ENCODE peak calls at places on chromosomes 1 and 21, in nine cellular contexts. One of them, this sample, is unnamed. For H3K36me3, the result is how much of the 10 kb centered on the place peaks cover.

GRCh38 chr1:100941098-100941527 is 45.2 kb downstream of the SLC30A7 start:
- DNase-seq in GM23338: no peak
- DNase-seq in neural progenitor cell: no peak
- DNase-seq in HCT116: no peak
- DNase-seq in hepatocyte: no peak
- DNase-seq in MM.1S: no peak
- DNase-seq in PC-3: no peak
- DNase-seq in GM23248: no peak
- DNase-seq in SK-N-SH: no peak
- DNase-seq in this sample: no peak

GRCh38 chr1:35611655-35612054 is 29.7 kb downstream of the PSMB2 start:
- DNase-seq in PC-3: no peak
- DNase-seq in MM.1S: no peak
- DNase-seq in GM23248: no peak
- DNase-seq in neural progenitor cell: no peak
- DNase-seq in SK-N-SH: no peak
- DNase-seq in hepatocyte: no peak
- DNase-seq in HCT116: no peak
- DNase-seq in GM23338: no peak
- DNase-seq in this sample: no peak

GRCh38 chr21:38037416-38037815 is 121.2 kb upstream of the KCNJ6 start:
- DNase-seq in GM23338: no peak
- DNase-seq in PC-3: peak
- DNase-seq in MM.1S: no peak
- DNase-seq in GM23248: no peak
- DNase-seq in HCT116: no peak
- DNase-seq in SK-N-SH: no peak
- DNase-seq in neural progenitor cell: no peak
- DNase-seq in hepatocyte: no peak
- DNase-seq in this sample: no peak

GRCh38 chr1:214901718-214902117 is 180.8 kb upstream of the KCNK2 start:
- DNase-seq in neural progenitor cell: no peak
- DNase-seq in hepatocyte: no peak
- DNase-seq in GM23248: peak
- DNase-seq in SK-N-SH: no peak
- DNase-seq in MM.1S: no peak
- DNase-seq in PC-3: peak
- DNase-seq in HCT116: no peak
- DNase-seq in GM23338: no peak
- DNase-seq in this sample: no peak

GRCh38 chr1:33867684-33868083 is 3.8 kb downstream of the HMGB4 start:
- DNase-seq in HCT116: no peak
- DNase-seq in neural progenitor cell: no peak
- DNase-seq in GM23338: no peak
- DNase-seq in SK-N-SH: no peak
- DNase-seq in GM23248: no peak
- DNase-seq in PC-3: no peak
- DNase-seq in hepatocyte: no peak
- DNase-seq in MM.1S: no peak
- DNase-seq in this sample: no peak

GRCh38 chr1:200866521-200866920 is 6.3 kb upstream of the GPR25 start:
- DNase-seq in HCT116: no peak
- DNase-seq in GM23338: no peak
- DNase-seq in SK-N-SH: no peak
- DNase-seq in GM23248: peak
- DNase-seq in PC-3: no peak
- DNase-seq in hepatocyte: no peak
- DNase-seq in neural progenitor cell: no peak
- DNase-seq in MM.1S: peak
- DNase-seq in this sample: no peak

GRCh38 chr1:160362168-160362941 is 4.5 kb upstream of the NHLH1 start:
- DNase-seq in HCT116: no peak
- DNase-seq in neural progenitor cell: peak
- DNase-seq in hepatocyte: no peak
- DNase-seq in GM23338: peak
- DNase-seq in MM.1S: no peak
- DNase-seq in GM23248: no peak
- DNase-seq in PC-3: no peak
- DNase-seq in SK-N-SH: no peak
- DNase-seq in this sample: no peak

GRCh38 chr1:117674521-117675400 is 68.9 kb downstream of the TENT5C start:
- DNase-seq in GM23338: no peak
- DNase-seq in GM23248: peak
- DNase-seq in HCT116: no peak
- DNase-seq in PC-3: peak
- DNase-seq in SK-N-SH: no peak
- DNase-seq in hepatocyte: no peak
- DNase-seq in MM.1S: peak
- DNase-seq in neural progenitor cell: no peak
- DNase-seq in this sample: peak

GRCh38 chr1:20090641-20091040 is 20.6 kb downstream of the PLA2G5 start:
- DNase-seq in GM23338: no peak
- DNase-seq in hepatocyte: no peak
- DNase-seq in SK-N-SH: no peak
- DNase-seq in MM.1S: no peak
- DNase-seq in HCT116: no peak
- DNase-seq in PC-3: no peak
- DNase-seq in neural progenitor cell: no peak
- DNase-seq in GM23248: no peak
- DNase-seq in this sample: no peak

GRCh38 chr1:34115233-34115632 is 49.8 kb downstream of the CSMD2 start:
- DNase-seq in neural progenitor cell: no peak
- DNase-seq in PC-3: no peak
- DNase-seq in HCT116: no peak
- DNase-seq in GM23248: peak
- DNase-seq in hepatocyte: no peak
- DNase-seq in MM.1S: no peak
- DNase-seq in GM23338: peak
- DNase-seq in SK-N-SH: no peak
- DNase-seq in this sample: no peak

DNA sequence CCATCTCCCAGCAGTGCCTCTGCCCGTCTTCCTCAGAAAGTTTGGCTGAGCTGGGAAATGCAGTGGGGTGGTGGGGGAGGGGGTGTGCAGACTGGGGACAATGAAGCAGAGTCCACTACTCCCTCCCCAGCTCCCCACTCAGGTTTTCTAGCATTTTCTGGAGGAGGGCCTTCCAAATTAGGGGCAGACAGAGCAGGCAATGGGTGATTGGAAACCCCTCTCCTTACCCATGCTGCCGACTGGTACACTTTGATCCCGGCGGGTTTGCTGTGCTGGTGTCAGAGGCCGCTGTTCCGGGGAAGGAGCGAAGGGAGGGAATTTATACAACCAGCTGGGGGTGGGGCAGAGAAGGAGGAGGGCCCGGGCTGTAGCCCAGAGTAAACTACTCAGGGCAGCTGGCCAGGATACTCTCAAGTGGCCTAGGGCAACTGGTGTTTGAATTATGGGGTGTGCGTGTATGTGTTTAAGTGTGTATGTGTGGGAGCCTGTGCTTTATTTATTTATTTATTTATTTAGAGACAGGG is at the start of gene SELENBP1:
- DNase-seq in SK-N-SH: no peak
- DNase-seq in GM23248: peak
- DNase-seq in hepatocyte: peak
- DNase-seq in neural progenitor cell: peak
- DNase-seq in GM23338: peak
- DNase-seq in PC-3: peak
- DNase-seq in MM.1S: no peak
- DNase-seq in HCT116: no peak
- DNase-seq in this sample: no peak
- TF ChIP-seq EZH2phosphoT487 in SK-N-SH: no peak
- TF ChIP-seq EZH2phosphoT487 in GM23248: no peak
- TF ChIP-seq EZH2phosphoT487 in hepatocyte: no peak
- TF ChIP-seq EZH2phosphoT487 in neural progenitor cell: no peak
- TF ChIP-seq EZH2phosphoT487 in GM23338: no peak
- TF ChIP-seq EZH2phosphoT487 in PC-3: no peak
- TF ChIP-seq EZH2phosphoT487 in MM.1S: no peak
- TF ChIP-seq EZH2phosphoT487 in HCT116: no peak
- TF ChIP-seq EZH2phosphoT487 in this sample: no peak

GRCh38 chr1:73593804-73594203 is 604.2 kb downstream of the LRRIQ3 start:
- DNase-seq in HCT116: no peak
- DNase-seq in PC-3: peak
- DNase-seq in GM23248: no peak
- DNase-seq in MM.1S: no peak
- DNase-seq in GM23338: no peak
- DNase-seq in SK-N-SH: no peak
- DNase-seq in hepatocyte: no peak
- DNase-seq in neural progenitor cell: no peak
- DNase-seq in this sample: no peak
- H3K4me3 ChIP-seq in HCT116: no peak
- H3K4me3 ChIP-seq in PC-3: no peak
- H3K4me3 ChIP-seq in GM23248: no peak
- H3K4me3 ChIP-seq in MM.1S: no peak
- H3K4me3 ChIP-seq in GM23338: no peak
- H3K4me3 ChIP-seq in SK-N-SH: peak
- H3K4me3 ChIP-seq in hepatocyte: no peak
- H3K4me3 ChIP-seq in neural progenitor cell: no peak
- H3K4me3 ChIP-seq in this sample: no peak

DNA sequence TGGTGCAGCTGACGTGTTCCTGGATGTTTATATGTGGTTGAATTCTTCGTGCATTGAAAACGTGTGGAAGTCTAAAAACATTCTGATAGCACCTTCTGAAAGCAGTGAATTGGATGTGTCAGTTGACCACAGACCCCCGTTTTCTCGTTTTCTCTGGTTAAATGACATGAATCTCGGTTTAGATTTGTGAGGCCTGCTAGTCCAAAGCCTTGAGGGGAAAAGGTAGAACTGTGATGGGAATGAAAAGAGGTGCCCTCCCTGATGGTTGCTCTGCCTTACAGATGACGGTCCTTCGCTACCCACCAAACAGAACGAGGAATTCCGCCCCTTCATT is 8.9 kb downstream of the RER1 start:
- DNase-seq in GM23248: no peak
- DNase-seq in GM23338: no peak
- DNase-seq in SK-N-SH: no peak
- DNase-seq in PC-3: no peak
- DNase-seq in MM.1S: no peak
- DNase-seq in hepatocyte: no peak
- DNase-seq in neural progenitor cell: no peak
- DNase-seq in HCT116: no peak
- DNase-seq in this sample: no peak
- H3K36me3 ChIP-seq in GM23248: under half
- H3K36me3 ChIP-seq in GM23338: under half
- H3K36me3 ChIP-seq in SK-N-SH: half or more
- H3K36me3 ChIP-seq in PC-3: half or more
- H3K36me3 ChIP-seq in MM.1S: under half
- H3K36me3 ChIP-seq in hepatocyte: under half
- H3K36me3 ChIP-seq in neural progenitor cell: under half
- H3K36me3 ChIP-seq in HCT116: under half
- H3K36me3 ChIP-seq in this sample: half or more

DNA sequence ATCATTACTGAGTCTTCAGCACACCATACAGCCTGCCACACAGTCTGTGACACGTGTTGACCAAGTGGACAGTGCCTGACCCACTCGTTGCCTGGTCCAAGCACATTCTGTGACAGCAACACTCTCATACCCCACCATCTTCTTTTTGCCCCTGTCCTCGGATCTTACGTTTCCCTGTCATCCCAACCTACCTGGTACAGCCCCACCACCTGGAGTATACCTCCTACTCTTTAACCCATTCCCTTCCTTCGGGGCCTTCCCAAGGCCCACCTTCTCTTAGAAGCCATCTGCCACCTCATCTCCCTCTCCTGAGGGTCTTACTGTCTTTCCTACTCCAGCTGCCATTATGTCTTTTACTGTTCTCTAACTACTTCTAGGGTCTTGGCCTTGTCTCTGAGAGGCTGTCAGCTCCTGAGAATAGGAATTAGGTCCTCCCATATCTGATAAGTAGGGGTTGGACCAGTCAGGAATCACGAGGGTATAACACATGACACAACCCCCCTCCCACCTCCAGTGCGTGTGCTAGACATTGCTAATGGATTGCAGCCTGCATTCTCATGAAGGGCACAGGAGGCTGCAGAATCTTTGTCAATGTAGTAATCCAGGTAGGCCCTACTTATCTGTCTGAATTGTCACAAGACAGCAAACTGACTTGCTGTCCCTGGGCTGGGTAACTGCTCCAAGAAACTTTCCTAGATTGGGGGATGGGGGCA is 13.0 kb downstream of the GRHL3 start:
- DNase-seq in hepatocyte: no peak
- DNase-seq in PC-3: no peak
- DNase-seq in GM23248: no peak
- DNase-seq in GM23338: no peak
- DNase-seq in neural progenitor cell: no peak
- DNase-seq in SK-N-SH: no peak
- DNase-seq in MM.1S: no peak
- DNase-seq in HCT116: no peak
- DNase-seq in this sample: no peak
- TF ChIP-seq EZH2phosphoT487 in hepatocyte: no peak
- TF ChIP-seq EZH2phosphoT487 in PC-3: no peak
- TF ChIP-seq EZH2phosphoT487 in GM23248: no peak
- TF ChIP-seq EZH2phosphoT487 in GM23338: no peak
- TF ChIP-seq EZH2phosphoT487 in neural progenitor cell: no peak
- TF ChIP-seq EZH2phosphoT487 in SK-N-SH: no peak
- TF ChIP-seq EZH2phosphoT487 in MM.1S: no peak
- TF ChIP-seq EZH2phosphoT487 in HCT116: no peak
- TF ChIP-seq EZH2phosphoT487 in this sample: no peak

GRCh38 chr1:56576880-56577858 is 2.2 kb downstream of the PLPP3 start:
- DNase-seq in hepatocyte: peak
- DNase-seq in GM23248: peak
- DNase-seq in PC-3: peak
- DNase-seq in SK-N-SH: peak
- DNase-seq in MM.1S: peak
- DNase-seq in GM23338: peak
- DNase-seq in neural progenitor cell: peak
- DNase-seq in HCT116: peak
- DNase-seq in this sample: peak

GRCh38 chr1:56577859-56578663 is 1.3 kb downstream of the PLPP3 start:
- DNase-seq in hepatocyte: peak
- DNase-seq in neural progenitor cell: peak
- DNase-seq in GM23248: peak
- DNase-seq in GM23338: peak
- DNase-seq in HCT116: no peak
- DNase-seq in SK-N-SH: peak
- DNase-seq in MM.1S: peak
- DNase-seq in PC-3: peak
- DNase-seq in this sample: peak

GRCh38 chr1:56580771-56581170 is 1.4 kb upstream of the PLPP3 start:
- DNase-seq in GM23248: no peak
- DNase-seq in hepatocyte: no peak
- DNase-seq in SK-N-SH: no peak
- DNase-seq in HCT116: no peak
- DNase-seq in neural progenitor cell: no peak
- DNase-seq in PC-3: no peak
- DNase-seq in GM23338: no peak
- DNase-seq in MM.1S: no peak
- DNase-seq in this sample: no peak

GRCh38 chr1:56578963-56579875 is at the start of gene PLPP3:
- DNase-seq in SK-N-SH: peak
- DNase-seq in HCT116: peak
- DNase-seq in MM.1S: peak
- DNase-seq in GM23248: peak
- DNase-seq in GM23338: peak
- DNase-seq in neural progenitor cell: peak
- DNase-seq in hepatocyte: peak
- DNase-seq in PC-3: peak
- DNase-seq in this sample: peak

GRCh38 chr1:56578664-56578962 is 750 bp downstream of the PLPP3 start:
- DNase-seq in SK-N-SH: peak
- DNase-seq in HCT116: no peak
- DNase-seq in GM23248: no peak
- DNase-seq in MM.1S: no peak
- DNase-seq in PC-3: no peak
- DNase-seq in GM23338: no peak
- DNase-seq in neural progenitor cell: no peak
- DNase-seq in hepatocyte: peak
- DNase-seq in this sample: no peak
- H3K4me3 ChIP-seq in SK-N-SH: peak
- H3K4me3 ChIP-seq in HCT116: peak
- H3K4me3 ChIP-seq in GM23248: peak
- H3K4me3 ChIP-seq in MM.1S: peak
- H3K4me3 ChIP-seq in PC-3: peak
- H3K4me3 ChIP-seq in GM23338: peak
- H3K4me3 ChIP-seq in neural progenitor cell: peak
- H3K4me3 ChIP-seq in hepatocyte: peak
- H3K4me3 ChIP-seq in this sample: peak